ENCODE peak calls at places on chromosome 14, in six cellular contexts. B is thoracic aorta; X is HAP-1; W is effector memory CD4-positive, alpha-beta T cell; R is Panc1; O is pancreas. C is an unnamed sample. For H3K9me3 and H3K4me1, the result is how much of the 10 kb centered on the place peaks cover.

GRCh38 chr14:48792376-48793024 is 793.7 kb downstream of the RPS29 start:
- DNase-seq in B (no peak), X (no peak), W (no peak), R (no peak), O (no peak), C (peak)

GRCh38 chr14:36856095-36856878 is 194.6 kb downstream of the PAX9 start:
- DNase-seq in B (no peak), X (no peak), W (no peak), R (no peak), O (no peak), C (peak)

GRCh38 chr14:84453541-84453940 is 1076.4 kb upstream of the FLRT2 start:
- DNase-seq in B (no peak), X (no peak), W (no peak), R (no peak), O (no peak), C (no peak)

GRCh38 chr14:22994762-22995275 is 12.5 kb upstream of the AJUBA start:
- DNase-seq in B (no peak), X (peak), W (no peak), R (no peak), O (no peak), C (no peak)

GRCh38 chr14:94474581-94475031 is 1.4 kb downstream of the SERPINA9 start:
- DNase-seq in B (no peak), X (no peak), W (no peak), R (no peak), O (no peak), C (no peak)

GRCh38 chr14:68937790-68938514 is 41.1 kb downstream of the ACTN1 start:
- DNase-seq in B (no peak), X (no peak), W (no peak), R (no peak), O (peak), C (peak)

GRCh38 chr14:57574617-57575288 is 81.1 kb upstream of the CCDC198 start:
- DNase-seq in B (no peak), X (no peak), W (no peak), R (no peak), O (peak), C (peak)

GRCh38 chr14:92652413-92653151 is 95.8 kb downstream of the LGMN start:
- DNase-seq in B (no peak), X (no peak), W (no peak), R (no peak), O (no peak), C (no peak)

GRCh38 chr14:101583006-101583708 is 21.9 kb downstream of the DIO3 start:
- DNase-seq in B (no peak), X (no peak), W (no peak), R (no peak), O (no peak), C (no peak)

GRCh38 chr14:56145965-56146364 is 27.8 kb downstream of the PELI2 start:
- DNase-seq in B (no peak), X (no peak), W (no peak), R (no peak), O (no peak), C (no peak)

GRCh38 chr14:74979442-74980397 is 23.0 kb upstream of the EIF2B2 start:
- DNase-seq in B (no peak), X (no peak), W (no peak), R (no peak), O (no peak), C (no peak)

GRCh38 chr14:75504411-75504810 is 17.9 kb upstream of the BATF start:
- DNase-seq in B (no peak), X (no peak), W (no peak), R (no peak), O (no peak), C (peak)

GRCh38 chr14:101821528-101821927 is 60.0 kb downstream of the PPP2R5C start:
- DNase-seq in B (no peak), X (no peak), W (peak), R (no peak), O (no peak), C (no peak)

GRCh38 chr14:75125617-75126016 is 1.2 kb downstream of the NEK9 start:
- DNase-seq in B (no peak), X (no peak), W (no peak), R (no peak), O (no peak), C (no peak)

GRCh38 chr14:80776657-80777056 is 164.9 kb downstream of the CEP128 start:
- DNase-seq in B (no peak), X (no peak), W (no peak), R (no peak), O (no peak), C (no peak)

GRCh38 chr14:22780941-22781605 is 14.6 kb downstream of the OXA1L start:
- DNase-seq in B (no peak), X (no peak), W (no peak), R (no peak), O (no peak), C (peak)

GRCh38 chr14:68248481-68249255 is 429.1 kb downstream of the RAD51B start:
- DNase-seq in B (no peak), X (peak), W (no peak), R (no peak), O (peak), C (peak)

GRCh38 chr14:58390830-58391229 is 4.9 kb upstream of the TOMM20L start:
- DNase-seq in B (no peak), X (no peak), W (no peak), R (no peak), O (no peak), C (no peak)

GRCh38 chr14:69087061-69087461 is 65.9 kb downstream of the DCAF5 start:
- DNase-seq in B (no peak), X (no peak), W (no peak), R (no peak), O (no peak), C (peak)

GRCh38 chr14:68375371-68375770 is 417.5 kb downstream of the ZFP36L1 start:
- DNase-seq in B (no peak), X (no peak), W (no peak), R (no peak), O (no peak), C (no peak)

GRCh38 chr14:102603293-102603907 is 11.0 kb downstream of the RCOR1 start:
- DNase-seq in B (no peak), X (no peak), W (no peak), R (no peak), O (no peak), C (no peak)

GRCh38 chr14:104356738-104357688 is 218.6 kb downstream of the KIF26A start:
- DNase-seq in B (no peak), X (no peak), W (no peak), R (no peak), O (no peak), C (no peak)

GRCh38 chr14:91280129-91280528 is 35.6 kb upstream of the GPR68 start:
- DNase-seq in B (no peak), X (no peak), W (no peak), R (no peak), O (no peak), C (no peak)

GRCh38 chr14:58280954-58281787 is 17.2 kb upstream of the ARID4A start:
- DNase-seq in B (no peak), X (no peak), W (no peak), R (no peak), O (peak), C (peak)

GRCh38 chr14:61505815-61506809 is 184.7 kb downstream of the PRKCH start:
- DNase-seq in B (no peak), X (no peak), W (no peak), R (no peak), O (no peak), C (no peak)

GRCh38 chr14:68969278-68969677 is 9.8 kb downstream of the ACTN1 start:
- DNase-seq in B (no peak), X (no peak), W (no peak), R (no peak), O (no peak), C (no peak)

GRCh38 chr14:68921666-68922065 is 57.4 kb downstream of the ACTN1 start:
- DNase-seq in B (no peak), X (no peak), W (no peak), R (no peak), O (no peak), C (no peak)

GRCh38 chr14:77040059-77040308 is 11.5 kb upstream of the IRF2BPL start:
- DNase-seq in B (no peak), X (no peak), W (no peak), R (no peak), O (no peak), C (no peak)

GRCh38 chr14:31933716-31934115 is 143.4 kb upstream of the ARHGAP5 start:
- DNase-seq in B (no peak), X (no peak), W (no peak), R (no peak), O (no peak), C (no peak)

GRCh38 chr14:75092698-75093097 is 23.3 kb downstream of the ZC2HC1C start:
- DNase-seq in B (no peak), X (no peak), W (no peak), R (no peak), O (no peak), C (no peak)

GRCh38 chr14:102207831-102208365 is 68.2 kb downstream of the WDR20 start:
- DNase-seq in B (no peak), X (no peak), W (no peak), R (no peak), O (no peak), C (no peak)

GRCh38 chr14:68447581-68448281 is 345.1 kb downstream of the ZFP36L1 start:
- DNase-seq in B (no peak), X (no peak), W (no peak), R (no peak), O (no peak), C (no peak)

GRCh38 chr14:56549721-56550120 is 29.9 kb upstream of the TMEM260 start:
- DNase-seq in B (no peak), X (no peak), W (no peak), R (no peak), O (no peak), C (no peak)

GRCh38 chr14:103552811-103553210 is 9.6 kb downstream of the BAG5 start:
- DNase-seq in B (no peak), X (no peak), W (no peak), R (no peak), O (no peak), C (no peak)

GRCh38 chr14:50082308-50082742 is 34.0 kb downstream of the VCPKMT start:
- DNase-seq in B (no peak), X (peak), W (peak), R (no peak), O (no peak), C (no peak)

DNA sequence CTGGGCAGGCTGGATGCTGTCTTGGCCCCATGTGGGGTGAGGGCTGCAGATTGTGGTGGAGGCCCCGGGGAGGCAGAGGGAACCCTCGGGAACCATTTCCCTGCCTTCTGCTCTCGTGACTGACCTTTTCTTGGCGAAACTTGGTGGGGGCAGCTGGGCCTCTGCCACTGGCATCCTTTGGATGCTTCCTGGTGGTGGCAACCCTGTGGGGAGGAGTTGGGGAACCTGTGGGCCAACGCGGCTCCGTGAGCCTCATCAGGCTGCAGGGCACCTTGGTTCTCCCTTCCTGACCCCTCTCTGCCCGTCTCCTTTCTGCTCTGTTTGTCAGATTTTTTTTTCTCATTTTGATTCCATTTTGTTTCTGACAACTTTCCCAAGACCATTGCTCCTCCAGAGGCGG is 14.4 kb downstream of the TMEM121 start:
- DNase-seq in B (no peak), X (no peak), W (no peak), R (no peak), O (no peak), C (no peak)
- H3K9me3 ChIP-seq in B (under half), X (under half), W (under half), R (under half), O (under half), C (under half)

GRCh38 chr14:25436906-25437305 is 387.0 kb upstream of the STXBP6 start:
- DNase-seq in B (no peak), X (no peak), W (no peak), R (no peak), O (no peak), C (no peak)

GRCh38 chr14:25430808-25431207 is 380.9 kb upstream of the STXBP6 start:
- DNase-seq in B (no peak), X (no peak), W (no peak), R (no peak), O (no peak), C (no peak)

DNA sequence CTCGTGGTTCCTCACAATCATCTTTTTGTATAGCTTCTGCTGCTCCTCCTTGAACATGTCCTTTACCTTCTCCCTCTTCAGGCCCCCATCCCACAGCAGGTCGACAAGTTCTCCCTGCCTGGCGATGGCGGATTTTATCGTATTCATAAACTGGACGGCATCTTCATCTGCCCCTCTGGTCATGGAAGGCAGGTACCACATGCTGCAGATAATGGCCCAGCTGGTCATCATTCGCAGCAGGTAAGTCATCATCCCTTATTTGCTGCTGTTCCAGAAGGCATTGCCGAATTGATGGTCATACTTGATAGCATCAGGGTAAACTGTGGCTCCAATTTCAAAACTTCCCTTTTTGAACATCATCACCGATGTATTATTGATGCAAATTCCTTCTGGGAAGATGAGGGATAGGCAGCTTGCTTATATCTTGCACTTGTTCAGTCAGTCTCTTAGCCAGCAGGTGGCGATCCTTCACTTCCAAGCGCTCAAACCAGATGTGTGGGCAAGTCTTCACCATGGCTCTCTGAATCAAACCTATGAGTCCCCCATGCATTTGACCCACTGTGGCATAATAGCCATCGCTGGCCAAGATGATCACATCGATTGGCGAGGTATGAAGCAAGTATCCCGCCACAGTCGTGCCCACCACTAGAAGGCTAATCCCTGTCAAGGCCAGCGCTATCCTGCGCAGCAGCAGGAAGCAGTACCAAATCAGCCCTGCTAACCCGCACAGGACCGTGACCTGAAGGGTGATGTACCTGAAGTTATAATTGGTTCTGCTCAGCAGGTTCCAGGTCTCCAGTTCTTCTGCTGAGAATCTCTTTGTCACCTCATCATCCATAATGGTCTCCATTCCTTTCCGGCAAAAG is 381.5 kb upstream of the STXBP6 start:
- DNase-seq in B (no peak), X (peak), W (no peak), R (no peak), O (no peak), C (no peak)
- H3K4me1 ChIP-seq in B (under half), X (under half), W (under half), R (under half), O (under half), C (under half)

GRCh38 chr14:96961895-96962294 is 164.7 kb downstream of the VRK1 start:
- DNase-seq in B (no peak), X (no peak), W (no peak), R (no peak), O (no peak), C (no peak)
- H3K9me3 ChIP-seq in B (under half), X (under half), W (under half), R (under half), O (under half), C (under half)

DNA sequence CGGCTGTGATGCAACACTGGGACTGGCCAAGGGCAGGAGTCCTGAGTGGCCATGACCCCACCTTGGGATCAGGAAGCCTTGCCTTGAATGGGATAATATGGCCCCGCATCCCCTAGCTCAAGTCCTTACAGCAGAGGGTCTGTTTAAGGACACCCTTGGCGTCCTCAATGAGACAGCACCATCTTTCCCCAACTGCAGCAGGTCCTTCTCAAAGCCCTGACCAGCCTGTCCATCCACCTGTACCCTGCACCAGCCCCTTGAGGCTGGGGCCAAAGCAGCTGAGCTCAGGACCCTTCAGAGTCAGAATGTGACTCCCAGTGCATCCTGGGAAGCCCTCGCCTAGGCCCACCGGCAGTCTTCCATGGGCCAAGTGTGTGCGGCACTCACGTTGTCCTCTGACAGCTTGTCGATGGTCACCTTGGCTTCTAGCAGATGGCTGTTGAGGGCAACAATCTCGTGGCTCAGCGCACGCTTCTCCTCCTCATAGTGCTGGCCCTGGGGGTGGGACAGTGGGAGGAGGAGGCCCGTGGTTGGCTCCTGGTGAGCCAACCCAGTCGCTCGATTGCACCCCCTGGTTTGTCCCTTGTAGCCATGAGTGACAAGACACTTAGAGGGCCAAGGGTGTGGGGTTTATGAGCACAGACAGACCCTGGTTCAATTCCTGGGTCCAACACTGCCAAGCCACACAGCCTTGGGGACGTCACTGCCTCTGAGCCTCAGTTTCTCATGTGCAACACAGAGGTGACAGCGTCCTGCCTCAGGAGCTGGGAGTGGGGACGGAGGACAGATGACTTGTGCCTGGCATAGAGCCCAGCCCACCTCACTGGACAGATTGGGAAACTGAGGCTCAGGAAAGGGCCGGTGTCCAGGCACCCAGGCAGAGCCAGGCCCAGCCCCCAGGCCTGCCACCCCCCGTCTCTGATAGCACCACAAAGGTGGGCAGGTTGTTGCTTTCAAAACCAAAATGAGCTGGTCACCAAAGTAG is 43.5 kb downstream of the BEGAIN start:
- DNase-seq in B (no peak), X (no peak), W (no peak), R (no peak), O (no peak), C (no peak)
- H3K4me1 ChIP-seq in B (under half), X (under half), W (under half), R (under half), O (under half), C (under half)

DNA sequence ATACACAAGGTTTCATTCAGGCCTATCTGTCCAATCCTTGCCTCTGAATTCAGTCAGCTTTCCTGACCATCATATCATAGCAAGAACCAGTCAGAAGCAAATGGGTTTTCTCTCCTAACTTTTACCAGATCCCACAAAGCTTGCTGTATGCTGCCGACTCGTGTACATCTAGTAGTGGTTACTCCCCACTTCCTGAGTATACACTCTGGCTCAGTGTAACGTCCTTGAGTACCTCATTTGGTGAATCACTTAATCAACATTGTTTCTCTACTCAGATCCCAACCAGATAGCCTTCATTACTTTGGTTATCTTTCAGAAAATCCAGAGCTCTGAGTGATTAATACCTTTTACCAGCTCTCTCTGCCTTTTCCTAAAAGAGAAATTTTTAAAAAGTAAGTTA is 728.2 kb downstream of the GALC start:
- DNase-seq in B (no peak), X (no peak), W (no peak), R (no peak), O (no peak), C (no peak)
- H3K9me3 ChIP-seq in B (under half), X (under half), W (under half), R (under half), O (under half), C (under half)

DNA sequence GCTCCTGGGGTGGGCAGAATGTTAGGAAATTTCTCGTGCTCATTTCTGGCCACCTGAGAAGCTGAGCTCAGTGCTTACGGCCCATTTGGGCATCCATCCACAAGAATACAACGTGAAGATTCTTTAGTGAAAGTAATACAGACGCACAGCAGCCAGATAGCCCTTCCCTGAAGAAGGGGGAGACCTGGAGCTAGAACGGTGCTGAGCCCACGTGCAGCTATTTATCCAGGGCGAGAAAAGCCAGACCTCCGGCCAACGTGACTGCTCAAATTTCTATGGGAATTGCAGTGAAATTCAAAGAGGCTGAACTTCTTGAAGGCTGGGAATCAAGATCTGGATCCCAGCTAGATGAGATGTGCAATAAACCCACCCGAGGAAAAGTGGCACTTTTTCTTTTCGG is 20.7 kb downstream of the NID2 start:
- DNase-seq in B (no peak), X (no peak), W (no peak), R (no peak), O (no peak), C (no peak)
- H3K4me1 ChIP-seq in B (half or more), X (under half), W (under half), R (under half), O (under half), C (under half)

C was measured in small intestine.